ENCODE peak calls at places on chromosomes 5 and 9, in seven cellular contexts. One of them, this sample, is unnamed.

GRCh38 chr5:121758640-121759039 is 93.0 kb upstream of the FTMT start:
- DNase-seq in neural crest cell: no peak
- DNase-seq in astrocyte of the spinal cord: no peak
- DNase-seq in esophagus muscularis mucosa: no peak
- DNase-seq in A549: no peak
- DNase-seq in BJ: no peak
- DNase-seq in fibroblast of mammary gland: no peak
- DNase-seq in this sample: no peak

GRCh38 chr5:172412724-172413260 is 41.5 kb downstream of the SH3PXD2B start:
- DNase-seq in neural crest cell: no peak
- DNase-seq in astrocyte of the spinal cord: peak; percentile 96
- DNase-seq in esophagus muscularis mucosa: peak; percentile 96
- DNase-seq in A549: no peak
- DNase-seq in BJ: peak; percentile 97
- DNase-seq in fibroblast of mammary gland: peak; percentile 100
- DNase-seq in this sample: no peak

GRCh38 chr9:26132913-26133312 is 454.7 kb upstream of the TUSC1 start:
- DNase-seq in neural crest cell: no peak
- DNase-seq in astrocyte of the spinal cord: no peak
- DNase-seq in esophagus muscularis mucosa: no peak
- DNase-seq in A549: no peak
- DNase-seq in BJ: no peak
- DNase-seq in fibroblast of mammary gland: no peak
- DNase-seq in this sample: no peak

GRCh38 chr9:127776919-127777280 is 1.6 kb downstream of the SH2D3C start:
- DNase-seq in neural crest cell: no peak
- DNase-seq in astrocyte of the spinal cord: no peak
- DNase-seq in esophagus muscularis mucosa: no peak
- DNase-seq in A549: no peak
- DNase-seq in BJ: no peak
- DNase-seq in fibroblast of mammary gland: no peak
- DNase-seq in this sample: no peak

GRCh38 chr5:14347522-14347921 is 204.4 kb downstream of the TRIO start:
- DNase-seq in neural crest cell: no peak
- DNase-seq in astrocyte of the spinal cord: no peak
- DNase-seq in esophagus muscularis mucosa: no peak
- DNase-seq in A549: no peak
- DNase-seq in BJ: no peak
- DNase-seq in fibroblast of mammary gland: no peak
- DNase-seq in this sample: no peak

GRCh38 chr9:113695901-113696300 is 180.2 kb upstream of the ZNF618 start:
- DNase-seq in neural crest cell: no peak
- DNase-seq in astrocyte of the spinal cord: no peak
- DNase-seq in esophagus muscularis mucosa: no peak
- DNase-seq in A549: no peak
- DNase-seq in BJ: no peak
- DNase-seq in fibroblast of mammary gland: peak; percentile 38
- DNase-seq in this sample: no peak

GRCh38 chr9:76394896-76395244 is 644 bp upstream of the RFK start:
- DNase-seq in neural crest cell: no peak
- DNase-seq in astrocyte of the spinal cord: no peak
- DNase-seq in esophagus muscularis mucosa: no peak
- DNase-seq in A549: peak; percentile 74
- DNase-seq in BJ: no peak
- DNase-seq in fibroblast of mammary gland: peak; percentile 44
- DNase-seq in this sample: peak; percentile 58

GRCh38 chr9:122180633-122181032 is 20.9 kb downstream of the MORN5 start:
- DNase-seq in neural crest cell: no peak
- DNase-seq in astrocyte of the spinal cord: peak; percentile 63
- DNase-seq in esophagus muscularis mucosa: no peak
- DNase-seq in A549: peak; percentile 47
- DNase-seq in BJ: peak; percentile 57
- DNase-seq in fibroblast of mammary gland: peak; percentile 87
- DNase-seq in this sample: no peak

GRCh38 chr5:31663519-31663918 is 24.6 kb downstream of the PDZD2 start:
- DNase-seq in neural crest cell: no peak
- DNase-seq in astrocyte of the spinal cord: peak; percentile 92
- DNase-seq in esophagus muscularis mucosa: no peak
- DNase-seq in A549: no peak
- DNase-seq in BJ: no peak
- DNase-seq in fibroblast of mammary gland: peak; percentile 86
- DNase-seq in this sample: no peak

GRCh38 chr9:86766912-86767311 is 180.4 kb downstream of the GAS1 start:
- DNase-seq in neural crest cell: no peak
- DNase-seq in astrocyte of the spinal cord: peak; percentile 87
- DNase-seq in esophagus muscularis mucosa: peak; percentile 70
- DNase-seq in A549: no peak
- DNase-seq in BJ: peak; percentile 55
- DNase-seq in fibroblast of mammary gland: peak; percentile 88
- DNase-seq in this sample: no peak

GRCh38 chr9:35661756-35662350 is 3.1 kb downstream of the ARHGEF39 start:
- DNase-seq in neural crest cell: no peak
- DNase-seq in astrocyte of the spinal cord: no peak
- DNase-seq in esophagus muscularis mucosa: no peak
- DNase-seq in A549: no peak
- DNase-seq in BJ: no peak
- DNase-seq in fibroblast of mammary gland: no peak
- DNase-seq in this sample: no peak

GRCh38 chr5:154474267-154474956 is 3.6 kb downstream of the HAND1 start:
- DNase-seq in neural crest cell: no peak
- DNase-seq in astrocyte of the spinal cord: no peak
- DNase-seq in esophagus muscularis mucosa: no peak
- DNase-seq in A549: no peak
- DNase-seq in BJ: no peak
- DNase-seq in fibroblast of mammary gland: no peak
- DNase-seq in this sample: no peak

GRCh38 chr5:77644443-77645157 is 6.1 kb upstream of the OTP start:
- DNase-seq in neural crest cell: no peak
- DNase-seq in astrocyte of the spinal cord: no peak
- DNase-seq in esophagus muscularis mucosa: no peak
- DNase-seq in A549: no peak
- DNase-seq in BJ: no peak
- DNase-seq in fibroblast of mammary gland: no peak
- DNase-seq in this sample: no peak
- TF ChIP-seq CTCF in neural crest cell: no peak
- TF ChIP-seq CTCF in astrocyte of the spinal cord: no peak
- TF ChIP-seq CTCF in esophagus muscularis mucosa: no peak
- TF ChIP-seq CTCF in A549: no peak
- TF ChIP-seq CTCF in BJ: no peak
- TF ChIP-seq CTCF in fibroblast of mammary gland: no peak
- TF ChIP-seq CTCF in this sample: no peak

DNA sequence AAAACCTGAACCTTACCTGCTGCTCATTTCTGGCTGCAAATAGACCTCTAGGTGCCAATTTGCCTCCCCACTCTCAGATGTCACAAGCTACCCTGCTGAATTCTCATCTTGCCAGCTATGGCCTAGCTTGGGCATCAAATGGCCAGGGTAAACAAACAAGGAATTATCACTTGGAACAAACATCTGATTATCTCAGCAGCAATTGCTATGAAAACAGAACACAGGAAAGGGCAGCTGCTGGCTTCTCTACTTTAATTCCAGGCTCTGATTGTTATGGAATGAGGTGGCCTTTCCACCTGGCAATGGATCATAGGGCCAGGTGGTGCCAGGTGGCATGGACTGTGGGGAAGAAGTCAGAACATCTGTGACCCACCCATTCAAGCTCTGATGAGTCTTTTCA is 505.1 kb downstream of the TLR4 start:
- DNase-seq in neural crest cell: no peak
- DNase-seq in astrocyte of the spinal cord: no peak
- DNase-seq in esophagus muscularis mucosa: no peak
- DNase-seq in A549: no peak
- DNase-seq in BJ: no peak
- DNase-seq in fibroblast of mammary gland: no peak
- DNase-seq in this sample: no peak
- TF ChIP-seq CTCF in neural crest cell: no peak
- TF ChIP-seq CTCF in astrocyte of the spinal cord: no peak
- TF ChIP-seq CTCF in esophagus muscularis mucosa: no peak
- TF ChIP-seq CTCF in A549: no peak
- TF ChIP-seq CTCF in BJ: no peak
- TF ChIP-seq CTCF in fibroblast of mammary gland: no peak
- TF ChIP-seq CTCF in this sample: no peak

DNA sequence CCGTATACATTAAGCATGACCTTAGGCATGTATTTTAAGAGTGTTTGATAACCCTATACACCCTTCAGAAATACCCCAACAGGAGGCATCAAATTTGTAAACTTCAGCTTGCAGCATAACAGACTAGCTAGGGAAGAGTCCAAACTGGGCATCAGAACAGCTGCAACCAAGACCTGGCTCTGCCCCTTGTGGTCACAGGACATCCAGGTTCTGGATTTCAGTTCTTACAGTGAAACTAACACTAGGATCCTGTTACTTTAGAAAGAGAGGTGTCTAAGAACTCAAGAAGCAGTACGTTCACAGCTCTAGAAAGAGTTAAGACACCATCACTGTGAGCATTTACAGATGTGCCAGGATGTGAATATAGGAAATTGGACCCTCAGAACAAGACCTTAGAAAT is 229.8 kb downstream of the BNC2 start:
- DNase-seq in neural crest cell: no peak
- DNase-seq in astrocyte of the spinal cord: no peak
- DNase-seq in esophagus muscularis mucosa: no peak
- DNase-seq in A549: no peak
- DNase-seq in BJ: no peak
- DNase-seq in fibroblast of mammary gland: no peak
- DNase-seq in this sample: no peak
- TF ChIP-seq CTCF in neural crest cell: peak; percentile 38
- TF ChIP-seq CTCF in astrocyte of the spinal cord: peak; percentile 15
- TF ChIP-seq CTCF in esophagus muscularis mucosa: peak; percentile 11
- TF ChIP-seq CTCF in A549: peak; percentile 35
- TF ChIP-seq CTCF in BJ: peak; percentile 37
- TF ChIP-seq CTCF in fibroblast of mammary gland: peak; percentile 27
- TF ChIP-seq CTCF in this sample: no peak

DNA sequence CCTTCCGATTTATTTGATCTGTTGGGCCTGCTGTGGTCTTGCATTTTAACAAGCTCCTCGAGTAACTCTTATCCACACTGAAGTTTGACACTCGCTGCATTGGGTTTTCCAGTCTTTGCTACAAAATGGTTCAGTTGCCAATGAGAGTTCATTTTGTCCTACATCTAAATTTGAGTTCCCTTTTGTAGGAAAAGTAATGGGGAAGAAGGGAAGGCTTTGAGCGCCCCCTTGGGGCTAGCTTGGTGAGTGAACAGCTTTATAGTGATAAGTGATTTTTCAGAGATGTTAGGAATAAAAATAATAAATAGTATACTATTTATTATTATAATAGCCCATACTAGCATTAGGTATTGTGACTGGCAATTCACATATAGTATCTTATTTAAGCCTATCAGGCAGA is 89.9 kb upstream of the GNAQ start:
- DNase-seq in neural crest cell: peak; percentile 67
- DNase-seq in astrocyte of the spinal cord: peak; percentile 67
- DNase-seq in esophagus muscularis mucosa: no peak
- DNase-seq in A549: peak; percentile 21
- DNase-seq in BJ: no peak
- DNase-seq in fibroblast of mammary gland: peak; percentile 66
- DNase-seq in this sample: no peak
- TF ChIP-seq CTCF in neural crest cell: peak; percentile 87
- TF ChIP-seq CTCF in astrocyte of the spinal cord: peak; percentile 75
- TF ChIP-seq CTCF in esophagus muscularis mucosa: peak; percentile 61
- TF ChIP-seq CTCF in A549: peak; percentile 69
- TF ChIP-seq CTCF in BJ: peak; percentile 70
- TF ChIP-seq CTCF in fibroblast of mammary gland: peak; percentile 78
- TF ChIP-seq CTCF in this sample: peak; percentile 37